ENCODE peak calls at places on chromosome 16, in six cellular contexts. K is RKO; F is fibroblast of pulmonary artery; C is effector CD4-positive, alpha-beta T cell; H is brain pericyte; Y is NCI-H2171 treated with DMSO at 0.1 percent for 48 hours. T is an unnamed sample.

GRCh38 chr16:74936902-74937560 is 47.9 kb downstream of the WDR59 start:
- DNase-seq in K (no peak), F (peak), C (no peak), H (peak), Y (no peak), T (no peak)

GRCh38 chr16:46558018-46558417 is 63.2 kb downstream of the SHCBP1 start:
- DNase-seq in K (no peak), F (no peak), C (no peak), H (no peak), Y (no peak), T (no peak)

GRCh38 chr16:89344314-89344828 is 126.9 kb downstream of the ZNF778 start:
- DNase-seq in K (no peak), F (no peak), C (no peak), H (no peak), Y (no peak), T (no peak)

GRCh38 chr16:21950782-21951521 is 2.2 kb upstream of the UQCRC2 start:
- DNase-seq in K (peak), F (peak), C (no peak), H (no peak), Y (peak), T (peak)

GRCh38 chr16:26644912-26645543 is 421.7 kb upstream of the C16orf82 start:
- DNase-seq in K (no peak), F (no peak), C (no peak), H (no peak), Y (no peak), T (no peak)

GRCh38 chr16:4859190-4859899 is 12.1 kb downstream of the UBN1 start:
- DNase-seq in K (no peak), F (no peak), C (no peak), H (no peak), Y (no peak), T (no peak)

GRCh38 chr16:80518436-80518835 is 22.4 kb upstream of the DYNLRB2 start:
- DNase-seq in K (peak), F (no peak), C (no peak), H (no peak), Y (no peak), T (peak)

GRCh38 chr16:12503201-12503600 is 300.5 kb downstream of the CPPED1 start:
- DNase-seq in K (no peak), F (no peak), C (no peak), H (no peak), Y (peak), T (no peak)

GRCh38 chr16:29007865-29008593 is 23.2 kb downstream of the LAT start:
- DNase-seq in K (peak), F (peak), C (peak), H (no peak), Y (no peak), T (peak)

GRCh38 chr16:77374384-77374783 is 60.5 kb downstream of the ADAMTS18 start:
- DNase-seq in K (no peak), F (no peak), C (no peak), H (no peak), Y (no peak), T (no peak)

GRCh38 chr16:2929693-2930092 is 18.0 kb downstream of the FLYWCH1 start:
- DNase-seq in K (no peak), F (no peak), C (no peak), H (no peak), Y (no peak), T (no peak)

GRCh38 chr16:67544329-67544841 is 15.8 kb downstream of the RIPOR1 start:
- DNase-seq in K (no peak), F (no peak), C (no peak), H (no peak), Y (peak), T (no peak)

T was measured in Jurkat, Clone E6-1.